ENCODE peak calls at places on chromosomes 2 and 18, in five cellular contexts. One of them, this sample, is unnamed.

GRCh38 chr18:50151876-50152275 is 43.1 kb downstream of the MYO5B start:
- DNase-seq in HCT116: no peak
- DNase-seq in K562: peak; percentile 1
- DNase-seq in H1: no peak
- DNase-seq in SK-N-SH: no peak
- DNase-seq in this sample: peak; percentile 38

GRCh38 chr2:102141915-102142828 is at the start of gene IL1R1:
- DNase-seq in HCT116: no peak
- DNase-seq in K562: peak; percentile 79
- DNase-seq in H1: no peak
- DNase-seq in SK-N-SH: peak; percentile 65
- DNase-seq in this sample: peak; percentile 81

GRCh38 chr18:59593291-59593717 is 103.9 kb downstream of the CCBE1 start:
- DNase-seq in HCT116: no peak
- DNase-seq in K562: no peak
- DNase-seq in H1: no peak
- DNase-seq in SK-N-SH: no peak
- DNase-seq in this sample: no peak

GRCh38 chr2:158998486-158999248 is 30.2 kb downstream of the TANC1 start:
- DNase-seq in HCT116: no peak
- DNase-seq in K562: no peak
- DNase-seq in H1: no peak
- DNase-seq in SK-N-SH: no peak
- DNase-seq in this sample: no peak

GRCh38 chr2:23826079-23826478 is 100.8 kb downstream of the ATAD2B start:
- DNase-seq in HCT116: no peak
- DNase-seq in K562: no peak
- DNase-seq in H1: no peak
- DNase-seq in SK-N-SH: no peak
- DNase-seq in this sample: no peak

GRCh38 chr2:8303322-8303832 is 378.5 kb upstream of the ID2 start:
- DNase-seq in HCT116: no peak
- DNase-seq in K562: no peak
- DNase-seq in H1: no peak
- DNase-seq in SK-N-SH: no peak
- DNase-seq in this sample: no peak

GRCh38 chr2:105390454-105390853 is 8.4 kb downstream of the FHL2 start:
- DNase-seq in HCT116: no peak
- DNase-seq in K562: no peak
- DNase-seq in H1: no peak
- DNase-seq in SK-N-SH: no peak
- DNase-seq in this sample: no peak

GRCh38 chr2:47513981-47514520 is 111.1 kb downstream of the MSH2 start:
- DNase-seq in HCT116: no peak
- DNase-seq in K562: no peak
- DNase-seq in H1: no peak
- DNase-seq in SK-N-SH: no peak
- DNase-seq in this sample: no peak

GRCh38 chr2:234279646-234280045 is 217.2 kb downstream of the ARL4C start:
- DNase-seq in HCT116: no peak
- DNase-seq in K562: no peak
- DNase-seq in H1: no peak
- DNase-seq in SK-N-SH: no peak
- DNase-seq in this sample: no peak

GRCh38 chr2:8310557-8311455 is 371.1 kb upstream of the ID2 start:
- DNase-seq in HCT116: no peak
- DNase-seq in K562: no peak
- DNase-seq in H1: no peak
- DNase-seq in SK-N-SH: no peak
- DNase-seq in this sample: no peak

GRCh38 chr2:123061534-123061933 is 963.6 kb upstream of the CNTNAP5 start:
- DNase-seq in HCT116: no peak
- DNase-seq in K562: no peak
- DNase-seq in H1: peak; percentile 1
- DNase-seq in SK-N-SH: no peak
- DNase-seq in this sample: no peak

GRCh38 chr18:58721586-58722160 is 50.4 kb downstream of the MALT1 start:
- DNase-seq in HCT116: no peak
- DNase-seq in K562: no peak
- DNase-seq in H1: no peak
- DNase-seq in SK-N-SH: no peak
- DNase-seq in this sample: no peak

GRCh38 chr18:6773777-6774176 is 44.3 kb downstream of the ARHGAP28 start:
- DNase-seq in HCT116: no peak
- DNase-seq in K562: no peak
- DNase-seq in H1: no peak
- DNase-seq in SK-N-SH: no peak
- DNase-seq in this sample: no peak
- TF ChIP-seq JUND in HCT116: no peak
- TF ChIP-seq JUND in K562: no peak
- TF ChIP-seq JUND in H1: no peak
- TF ChIP-seq JUND in SK-N-SH: no peak
- TF ChIP-seq JUND in this sample: no peak

GRCh38 chr2:64620661-64621060 is 33.1 kb downstream of the SERTAD2 start:
- DNase-seq in HCT116: no peak
- DNase-seq in K562: no peak
- DNase-seq in H1: no peak
- DNase-seq in SK-N-SH: no peak
- DNase-seq in this sample: no peak
- TF ChIP-seq JUND in HCT116: no peak
- TF ChIP-seq JUND in K562: no peak
- TF ChIP-seq JUND in H1: no peak
- TF ChIP-seq JUND in SK-N-SH: no peak
- TF ChIP-seq JUND in this sample: no peak

DNA sequence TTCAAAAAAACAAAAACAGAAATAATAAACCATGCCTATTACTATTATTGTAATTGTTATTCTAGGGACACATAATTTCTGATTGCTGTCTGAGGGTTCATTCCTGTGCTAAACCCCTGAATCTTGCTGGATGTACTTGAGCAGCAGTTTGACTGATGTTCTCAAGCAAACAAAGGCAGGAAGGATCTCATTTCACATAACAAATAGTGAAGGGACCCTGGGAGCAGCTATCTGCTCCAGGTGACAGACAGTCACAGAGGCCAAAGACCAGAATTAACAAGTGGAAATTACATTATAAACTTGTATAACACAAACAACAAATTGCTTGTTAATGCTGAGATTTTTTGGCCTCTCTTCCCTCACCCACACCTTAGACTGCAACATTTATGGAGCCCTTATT is 284.2 kb downstream of the THSD7B start:
- DNase-seq in HCT116: no peak
- DNase-seq in K562: no peak
- DNase-seq in H1: no peak
- DNase-seq in SK-N-SH: no peak
- DNase-seq in this sample: no peak
- TF ChIP-seq JUND in HCT116: no peak
- TF ChIP-seq JUND in K562: no peak
- TF ChIP-seq JUND in H1: no peak
- TF ChIP-seq JUND in SK-N-SH: no peak
- TF ChIP-seq JUND in this sample: no peak

DNA sequence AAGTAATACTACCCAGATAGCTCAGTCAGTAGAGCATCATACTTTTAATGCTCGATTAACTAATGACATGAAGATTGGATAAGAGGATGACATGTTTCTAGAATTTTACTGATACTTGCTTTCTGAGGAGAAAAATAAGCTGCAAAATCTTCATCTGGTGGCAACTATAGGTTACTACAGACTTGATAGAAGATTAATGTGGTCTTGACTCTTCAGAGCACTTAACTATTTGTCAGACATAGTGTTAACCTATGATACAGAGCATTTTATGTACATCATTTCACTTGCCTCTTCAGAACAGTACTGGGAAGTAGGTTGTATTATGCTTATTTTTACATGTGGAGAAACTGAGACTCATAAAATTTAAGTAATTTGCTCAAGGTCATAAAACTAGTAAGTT is 83.9 kb downstream of the UBR3 start:
- DNase-seq in HCT116: no peak
- DNase-seq in K562: peak; percentile 9
- DNase-seq in H1: no peak
- DNase-seq in SK-N-SH: no peak
- DNase-seq in this sample: no peak
- TF ChIP-seq JUND in HCT116: no peak
- TF ChIP-seq JUND in K562: no peak
- TF ChIP-seq JUND in H1: no peak
- TF ChIP-seq JUND in SK-N-SH: no peak
- TF ChIP-seq JUND in this sample: no peak

GRCh38 chr2:205868054-205868453 is 185.8 kb downstream of the NRP2 start:
- DNase-seq in HCT116: no peak
- DNase-seq in K562: no peak
- DNase-seq in H1: no peak
- DNase-seq in SK-N-SH: no peak
- DNase-seq in this sample: no peak

GRCh38 chr2:205868773-205869333 is 186.6 kb downstream of the NRP2 start:
- DNase-seq in HCT116: no peak
- DNase-seq in K562: no peak
- DNase-seq in H1: no peak
- DNase-seq in SK-N-SH: no peak
- DNase-seq in this sample: no peak

GRCh38 chr2:205872716-205873115 is 190.4 kb downstream of the NRP2 start:
- DNase-seq in HCT116: no peak
- DNase-seq in K562: no peak
- DNase-seq in H1: no peak
- DNase-seq in SK-N-SH: no peak
- DNase-seq in this sample: no peak

GRCh38 chr2:205867371-205867770 is 185.1 kb downstream of the NRP2 start:
- DNase-seq in HCT116: no peak
- DNase-seq in K562: no peak
- DNase-seq in H1: no peak
- DNase-seq in SK-N-SH: no peak
- DNase-seq in this sample: no peak

DNA sequence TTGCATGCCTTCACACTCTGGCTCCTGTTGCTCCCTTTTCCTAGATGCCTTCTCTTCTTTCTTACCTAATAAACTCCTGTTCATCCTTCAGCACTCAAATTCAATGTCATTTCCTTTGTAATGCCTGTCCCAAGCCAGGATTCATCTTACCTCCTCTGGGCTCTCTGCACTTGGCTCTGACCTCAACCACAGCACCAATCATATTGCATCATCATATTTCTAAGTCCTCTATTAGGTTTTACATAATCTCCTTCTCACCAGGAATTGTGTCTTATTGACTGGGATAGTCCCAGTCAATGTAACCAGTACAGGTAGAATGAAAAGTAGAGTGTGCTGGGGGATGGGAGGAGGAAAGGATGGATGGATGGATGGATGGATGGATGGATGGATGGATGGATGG is 187.1 kb downstream of the NRP2 start:
- DNase-seq in HCT116: no peak
- DNase-seq in K562: no peak
- DNase-seq in H1: no peak
- DNase-seq in SK-N-SH: no peak
- DNase-seq in this sample: no peak
- TF ChIP-seq JUND in HCT116: no peak
- TF ChIP-seq JUND in K562: no peak
- TF ChIP-seq JUND in H1: no peak
- TF ChIP-seq JUND in SK-N-SH: no peak
- TF ChIP-seq JUND in this sample: no peak

GRCh38 chr2:218386505-218387368 is 4.7 kb downstream of the SLC11A1 start:
- DNase-seq in HCT116: no peak
- DNase-seq in K562: no peak
- DNase-seq in H1: no peak
- DNase-seq in SK-N-SH: peak; percentile 16
- DNase-seq in this sample: no peak

GRCh38 chr2:218384975-218385374 is 2.9 kb downstream of the SLC11A1 start:
- DNase-seq in HCT116: no peak
- DNase-seq in K562: no peak
- DNase-seq in H1: no peak
- DNase-seq in SK-N-SH: no peak
- DNase-seq in this sample: no peak

GRCh38 chr2:218383892-218384519 is 1.9 kb downstream of the SLC11A1 start:
- DNase-seq in HCT116: no peak
- DNase-seq in K562: no peak
- DNase-seq in H1: no peak
- DNase-seq in SK-N-SH: no peak
- DNase-seq in this sample: no peak

GRCh38 chr2:218389333-218390150 is 7.5 kb downstream of the SLC11A1 start:
- DNase-seq in HCT116: no peak
- DNase-seq in K562: no peak
- DNase-seq in H1: no peak
- DNase-seq in SK-N-SH: no peak
- DNase-seq in this sample: no peak

DNA sequence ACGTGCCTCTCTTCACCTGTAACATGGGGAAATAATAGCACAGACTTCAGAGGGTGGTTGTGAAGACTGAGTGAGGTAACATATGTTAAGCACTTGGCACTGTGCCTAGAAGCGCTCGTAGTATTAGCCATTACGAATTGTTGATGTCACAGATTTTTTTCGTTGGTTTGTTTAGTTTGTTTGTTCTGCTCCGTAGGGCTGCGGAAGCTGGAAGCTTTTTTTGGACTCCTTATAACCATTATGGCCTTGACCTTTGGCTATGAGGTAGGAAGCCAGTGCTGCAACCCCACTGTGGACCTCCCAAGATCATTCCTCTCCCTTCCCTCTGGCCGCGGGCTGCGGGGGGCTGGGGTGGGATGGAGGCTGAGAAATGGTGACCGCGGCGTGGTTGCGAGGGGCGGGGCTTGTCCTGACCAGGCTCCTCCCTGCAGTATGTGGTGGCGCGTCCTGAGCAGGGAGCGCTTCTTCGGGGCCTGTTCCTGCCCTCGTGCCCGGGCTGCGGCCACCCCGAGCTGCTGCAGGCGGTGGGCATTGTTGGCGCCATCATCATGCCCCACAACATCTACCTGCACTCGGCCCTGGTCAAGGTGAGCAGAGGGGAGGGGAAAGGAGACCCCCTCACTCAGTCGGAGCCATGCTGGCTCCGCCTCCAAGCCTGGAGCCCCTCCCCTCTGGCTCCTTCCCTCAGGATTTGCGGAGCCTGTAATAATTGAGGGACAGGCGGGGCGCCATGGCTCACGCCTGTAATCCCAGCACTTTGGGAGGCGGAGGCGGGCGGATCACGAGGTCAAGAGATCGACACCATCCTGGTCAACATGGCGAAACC is 5.5 kb downstream of the SLC11A1 start:
- DNase-seq in HCT116: no peak
- DNase-seq in K562: no peak
- DNase-seq in H1: no peak
- DNase-seq in SK-N-SH: peak; percentile 62
- DNase-seq in this sample: no peak
- TF ChIP-seq JUND in HCT116: no peak
- TF ChIP-seq JUND in K562: no peak
- TF ChIP-seq JUND in H1: no peak
- TF ChIP-seq JUND in SK-N-SH: no peak
- TF ChIP-seq JUND in this sample: no peak

This sample was measured in T47D.